ENCODE peak calls at places on chromosomes 7 and 10, in ten cellular contexts. Y is M059J; R is A549; U is activated CD8-positive, alpha-beta memory T cell treated with anti-CD3 and anti-CD28 coated beads, Interleukin-2, amount 50 U/mL, for 48 hours; M is occipital lobe; Z is nucleus accumbens; H is D721Med; T is effector memory CD8-positive, alpha-beta T cell; Q is EL; A is COLO829. E is an unnamed sample.

GRCh38 chr7:134866581-134866980 is 87.1 kb downstream of the CALD1 start:
- DNase-seq in Q (no peak), A (no peak), R (no peak), T (no peak), Y (no peak), U (no peak), M (no peak), Z (no peak), H (no peak), E (no peak)

GRCh38 chr10:130763071-130763470 is 548.5 kb downstream of the TCERG1L start:
- DNase-seq in H (no peak), U (no peak), Z (no peak), T (no peak), R (no peak), Y (no peak), M (no peak), A (no peak), Q (no peak), E (no peak)

GRCh38 chr10:3471927-3472704 is 299.5 kb upstream of the PITRM1 start:
- DNase-seq in Q (peak), T (no peak), Y (peak), A (peak), R (no peak), U (no peak), H (no peak), Z (no peak), M (peak), E (no peak)

GRCh38 chr7:32680259-32681173 is 185.2 kb downstream of the AVL9 start:
- DNase-seq in R (no peak), Y (peak), H (no peak), U (no peak), M (no peak), Q (peak), T (no peak), A (no peak), Z (no peak), E (no peak)

GRCh38 chr7:144416341-144416740 is 12.8 kb upstream of the NOBOX start:
- DNase-seq in Y (no peak), U (no peak), Q (no peak), H (no peak), Z (no peak), M (no peak), A (no peak), R (no peak), T (no peak), E (no peak)

GRCh38 chr7:930975-931758 is 23.3 kb downstream of the ADAP1 start:
- DNase-seq in M (no peak), R (no peak), Z (no peak), T (no peak), U (no peak), Q (no peak), A (no peak), H (no peak), Y (no peak), E (no peak)

GRCh38 chr10:31602541-31603244 is 283.7 kb downstream of the ZEB1 start:
- DNase-seq in Y (peak), M (peak), T (no peak), Q (peak), Z (peak), U (no peak), A (no peak), R (peak), H (no peak), E (no peak)

GRCh38 chr10:116170815-116171250 is 102.2 kb downstream of the GFRA1 start:
- DNase-seq in Y (peak), H (no peak), R (no peak), U (no peak), A (peak), Z (no peak), T (no peak), Q (peak), M (no peak), E (no peak)

GRCh38 chr10:58268454-58268945 is 462 bp upstream of the CISD1 start:
- DNase-seq in Y (no peak), R (peak), T (no peak), M (no peak), Z (no peak), U (no peak), Q (no peak), A (no peak), H (no peak), E (no peak)

GRCh38 chr7:15358112-15358511 is 203.7 kb downstream of the AGMO start:
- DNase-seq in U (no peak), M (no peak), Y (no peak), R (no peak), H (no peak), T (no peak), Z (no peak), Q (no peak), A (no peak), E (no peak)

GRCh38 chr10:122276611-122277205 is 5.6 kb downstream of the BTBD16 start:
- DNase-seq in Z (no peak), R (peak), M (no peak), Q (peak), A (no peak), H (no peak), Y (no peak), U (no peak), T (no peak), E (no peak)

GRCh38 chr7:75617634-75618234 is 121.0 kb downstream of the HIP1 start:
- DNase-seq in Y (peak), A (no peak), U (peak), M (peak), Z (no peak), T (peak), H (no peak), R (no peak), Q (no peak), E (peak)

GRCh38 chr7:32256811-32257210 is 186.6 kb upstream of the PDE1C start:
- DNase-seq in H (no peak), R (no peak), U (no peak), A (no peak), T (no peak), Y (no peak), M (no peak), Z (no peak), Q (no peak), E (no peak)